ENCODE peak calls at places on chromosome X, in seven cellular contexts. X is activated T-cell treated with anti-CD3 and anti-CD28 coated beads, Interleukin-2, amount 50 U/mL, for 72 hours; A is NCI-H1694; E is stromal cell of bone marrow; I is A549; T is iris pigment epithelial cell; J is cardiac septum. N is an unnamed sample.

GRCh38 chrX:67563469-67564448 is 19.9 kb downstream of the AR start:
- DNase-seq in E (no peak), T (peak), A (no peak), I (peak), X (no peak), J (no peak), N (no peak)

GRCh38 chrX:11655282-11655985 is 10.3 kb downstream of the ARHGAP6 start:
- DNase-seq in X (no peak), I (no peak), A (no peak), T (no peak), J (no peak), E (no peak), N (no peak)

GRCh38 chrX:97200454-97200853 is 316.7 kb downstream of the RPA4 start:
- DNase-seq in X (no peak), T (no peak), E (no peak), J (no peak), I (no peak), A (no peak), N (no peak)

GRCh38 chrX:41695464-41695863 is 6.7 kb downstream of the GPR34 start:
- DNase-seq in A (no peak), T (peak), J (no peak), X (peak), E (no peak), I (peak), N (no peak)

GRCh38 chrX:133698298-133698697 is 283.0 kb upstream of the GPC4 start:
- DNase-seq in X (no peak), A (no peak), I (no peak), T (peak), J (no peak), E (peak), N (no peak)

GRCh38 chrX:11770320-11770719 is 12.3 kb downstream of the MSL3 start:
- DNase-seq in E (no peak), I (peak), T (peak), X (no peak), J (no peak), A (peak), N (peak)

GRCh38 chrX:80432441-80432840 is 12.2 kb downstream of the TENT5D start:
- DNase-seq in I (no peak), J (no peak), A (no peak), X (no peak), E (no peak), T (no peak), N (no peak)

GRCh38 chrX:24464498-24464835 is 619 bp upstream of the PDK3 start:
- DNase-seq in J (no peak), E (no peak), X (no peak), T (no peak), I (no peak), A (no peak), N (no peak)

GRCh38 chrX:65587616-65588526 is 53.3 kb upstream of the LAS1L start:
- DNase-seq in X (no peak), A (no peak), J (no peak), T (peak), E (peak), I (peak), N (no peak)

GRCh38 chrX:119516157-119516702 is 48.0 kb downstream of the SLC25A5 start:
- DNase-seq in T (peak), J (no peak), A (peak), I (peak), E (peak), X (peak), N (peak)

GRCh38 chrX:74369666-74370065 is 51.6 kb upstream of the SLC16A2 start:
- DNase-seq in I (no peak), T (no peak), A (no peak), J (no peak), X (no peak), E (no peak), N (no peak)

GRCh38 chrX:44550563-44550962 is 7.9 kb upstream of the FUNDC1 start:
- DNase-seq in X (no peak), T (no peak), E (no peak), A (no peak), J (no peak), I (no peak), N (no peak)

GRCh38 chrX:11188664-11189063 is 77.5 kb downstream of the HCCS start:
- DNase-seq in X (peak), I (no peak), T (peak), A (no peak), E (peak), J (no peak), N (no peak)

GRCh38 chrX:107716816-107717700 is 58.5 kb downstream of the TSC22D3 start:
- DNase-seq in I (peak), A (peak), T (peak), J (peak), E (peak), X (peak), N (peak)

GRCh38 chrX:1336331-1337143 is at the start of gene IL3RA:
- DNase-seq in E (no peak), T (peak), I (peak), J (peak), X (no peak), A (no peak), N (no peak)

GRCh38 chrX:119181491-119181890 is 53.9 kb upstream of the KIAA1210 start:
- DNase-seq in T (no peak), J (no peak), I (peak), E (no peak), A (no peak), X (no peak), N (peak)

GRCh38 chrX:120334137-120334536 is 22.9 kb upstream of the TMEM255A start:
- DNase-seq in I (no peak), T (no peak), E (no peak), J (no peak), X (no peak), A (no peak), N (no peak)

GRCh38 chrX:71475906-71476305 is 57.0 kb upstream of the OGT start:
- DNase-seq in T (no peak), A (no peak), X (no peak), J (no peak), I (no peak), E (no peak), N (no peak)

GRCh38 chrX:149819371-149819770 is 37.6 kb downstream of the MAGEA9 start:
- DNase-seq in A (no peak), I (no peak), J (no peak), E (no peak), T (no peak), X (no peak), N (no peak)

N was measured in HCT116.